ENCODE peak calls at places on chromosome 7, in six cellular contexts. K is fibroblast of lung, T is mammary epithelial cell, W is IMR-90, Z is PC-3, I is osteoblast. R is an unnamed sample. For H4K20me1, the result is how much of the 10 kb centered on the place peaks cover.

GRCh38 chr7:84412161-84412969 is 217.8 kb upstream of the SEMA3A start:
- DNase-seq in T (peak), I (peak), K (peak), W (peak), Z (peak), R (no peak)

GRCh38 chr7:101163281-101164070 is 1.9 kb downstream of the VGF start:
- DNase-seq in W (no peak), Z (peak), K (no peak), I (peak), T (peak), R (peak)

GRCh38 chr7:38682602-38683001 is 51.4 kb upstream of the AMPH start:
- DNase-seq in W (no peak), K (peak), Z (no peak), T (no peak), I (no peak), R (no peak)

GRCh38 chr7:15963206-15963605 is 276.7 kb upstream of the MEOX2 start:
- DNase-seq in Z (no peak), K (no peak), T (no peak), W (no peak), I (no peak), R (no peak)

GRCh38 chr7:44308741-44309270 is 16.6 kb downstream of the CAMK2B start:
- DNase-seq in K (no peak), W (no peak), I (peak), T (no peak), Z (no peak), R (peak)

GRCh38 chr7:42262907-42263466 is 26.0 kb upstream of the GLI3 start:
- DNase-seq in K (peak), I (peak), T (peak), Z (peak), W (peak), R (no peak)

GRCh38 chr7:88183051-88183450 is 36.8 kb downstream of the SRI start:
- DNase-seq in K (no peak), T (no peak), W (no peak), Z (peak), I (no peak), R (no peak)

GRCh38 chr7:70595741-70596574 is 536.0 kb upstream of the GALNT17 start:
- DNase-seq in I (no peak), Z (no peak), T (peak), W (no peak), K (no peak), R (peak)

GRCh38 chr7:91504919-91505318 is 240.7 kb downstream of the FZD1 start:
- DNase-seq in K (no peak), I (no peak), W (no peak), Z (peak), T (no peak), R (no peak)

GRCh38 chr7:1697499-1698125 is 27.5 kb downstream of the ELFN1 start:
- DNase-seq in Z (no peak), I (peak), T (no peak), W (no peak), K (no peak), R (peak)

GRCh38 chr7:34313289-34313688 is 344.7 kb upstream of the NPSR1 start:
- DNase-seq in I (no peak), Z (no peak), K (no peak), W (peak), T (no peak), R (no peak)

GRCh38 chr7:144019457-144019856 is 19.3 kb downstream of the OR6B1 start:
- DNase-seq in Z (peak), T (peak), I (peak), W (peak), K (peak), R (no peak)

GRCh38 chr7:2638224-2638991 is 6.6 kb downstream of the TTYH3 start:
- DNase-seq in Z (no peak), I (peak), W (peak), T (no peak), K (peak), R (peak)

GRCh38 chr7:11469028-11469718 is 362.8 kb downstream of the THSD7A start:
- DNase-seq in K (no peak), W (no peak), I (no peak), T (no peak), Z (no peak), R (no peak)

GRCh38 chr7:26346611-26347200 is 55.0 kb downstream of the SNX10 start:
- DNase-seq in I (peak), T (peak), Z (peak), K (no peak), W (peak), R (no peak)

GRCh38 chr7:124764847-124765400 is 668 bp downstream of the GPR37 start:
- DNase-seq in W (peak), Z (peak), I (peak), T (peak), K (peak), R (peak)

GRCh38 chr7:22989646-22990587 is 24.0 kb downstream of the HYCC1 start:
- DNase-seq in I (no peak), T (no peak), K (no peak), W (no peak), Z (no peak), R (no peak)

GRCh38 chr7:129569811-129570215 is 41.7 kb upstream of the NRF1 start:
- DNase-seq in W (peak), Z (peak), T (peak), K (peak), I (peak), R (no peak)

GRCh38 chr7:80821781-80822180 is 97.1 kb downstream of the SEMA3C start:
- DNase-seq in T (no peak), W (no peak), K (no peak), Z (no peak), I (no peak), R (no peak)

GRCh38 chr7:15685358-15686181 is 913 bp downstream of the MEOX2 start:
- DNase-seq in Z (no peak), K (peak), T (peak), W (peak), I (peak), R (peak)

GRCh38 chr7:150781016-150781415 is 19.1 kb downstream of the TMEM176B start:
- DNase-seq in I (no peak), T (peak), K (peak), W (peak), Z (no peak), R (no peak)

GRCh38 chr7:105218215-105218614 is 170.5 kb downstream of the SRPK2 start:
- DNase-seq in K (no peak), T (peak), W (peak), Z (peak), I (no peak), R (no peak)

GRCh38 chr7:44674381-44674780 is 68.0 kb downstream of the OGDH start:
- DNase-seq in I (no peak), K (no peak), W (no peak), Z (no peak), T (no peak), R (no peak)

GRCh38 chr7:27117687-27118491 is 12.7 kb downstream of the HOXA4 start:
- DNase-seq in W (peak), K (peak), I (peak), T (peak), Z (no peak), R (no peak)

GRCh38 chr7:75623390-75624133 is 115.2 kb downstream of the HIP1 start:
- DNase-seq in I (peak), K (no peak), Z (no peak), W (peak), T (no peak), R (no peak)

GRCh38 chr7:34453150-34453549 is 204.9 kb upstream of the NPSR1 start:
- DNase-seq in W (peak), I (peak), Z (no peak), T (no peak), K (peak), R (no peak)

GRCh38 chr7:46627038-46627315 is 705.9 kb upstream of the IGFBP3 start:
- DNase-seq in W (peak), I (no peak), K (peak), T (no peak), Z (no peak), R (no peak)

GRCh38 chr7:116780966-116781365 is 81.4 kb upstream of the CAPZA2 start:
- DNase-seq in T (peak), K (no peak), I (no peak), W (no peak), Z (peak), R (no peak)

GRCh38 chr7:25860206-25860881 is 291.7 kb upstream of the NFE2L3 start:
- DNase-seq in W (peak), I (no peak), K (peak), Z (no peak), T (peak), R (peak)

GRCh38 chr7:101507791-101508252 is 121.3 kb downstream of the MYL10 start:
- DNase-seq in K (peak), Z (peak), I (no peak), T (peak), W (peak), R (peak)

GRCh38 chr7:18858232-18858631 is 259.2 kb downstream of the TWIST1 start:
- DNase-seq in Z (no peak), T (no peak), W (no peak), K (no peak), I (no peak), R (no peak)

GRCh38 chr7:154598864-154599263 is 404.1 kb downstream of the PAXIP1 start:
- DNase-seq in I (no peak), W (no peak), T (no peak), Z (no peak), K (no peak), R (no peak)

GRCh38 chr7:151876899-151877777 is at the start of gene PRKAG2:
- DNase-seq in K (peak), T (peak), Z (peak), W (no peak), I (peak), R (peak)

GRCh38 chr7:52540041-52540440 is 495.4 kb upstream of the POM121L12 start:
- DNase-seq in T (peak), W (no peak), K (no peak), Z (peak), I (no peak), R (no peak)

GRCh38 chr7:43491984-43492383 is 90.9 kb upstream of the STK17A start:
- DNase-seq in T (peak), W (peak), Z (peak), K (peak), I (peak), R (no peak)

GRCh38 chr7:98294326-98294725 is 12.8 kb downstream of the BRI3 start:
- DNase-seq in I (peak), W (no peak), K (no peak), T (no peak), Z (no peak), R (no peak)

GRCh38 chr7:98293265-98293664 is 11.8 kb downstream of the BRI3 start:
- DNase-seq in T (no peak), Z (no peak), K (no peak), I (peak), W (no peak), R (no peak)

GRCh38 chr7:98295467-98296220 is 14.2 kb downstream of the BRI3 start:
- DNase-seq in K (no peak), W (no peak), Z (no peak), T (no peak), I (peak), R (no peak)

GRCh38 chr7:98293746-98294145 is 12.3 kb downstream of the BRI3 start:
- DNase-seq in K (no peak), W (no peak), T (no peak), I (peak), Z (no peak), R (no peak)

GRCh38 chr7:98294798-98295382 is 13.4 kb downstream of the BRI3 start:
- DNase-seq in Z (peak), T (peak), W (peak), K (peak), I (peak), R (peak)
- H4K20me1 ChIP-seq in Z (under half), T (under half), W (under half), K (under half), I (under half), R (under half)

GRCh38 chr7:157360483-157361025 is 23.8 kb downstream of the DNAJB6 start:
- DNase-seq in W (no peak), Z (no peak), I (no peak), T (no peak), K (no peak), R (no peak)
- H4K20me1 ChIP-seq in W (half or more), Z (half or more), I (half or more), T (under half), K (under half), R (half or more)

GRCh38 chr7:4760952-4761351 is 14.5 kb upstream of the AP5Z1 start:
- DNase-seq in T (no peak), Z (no peak), W (no peak), K (no peak), I (no peak), R (no peak)

GRCh38 chr7:4762121-4763055 is 13.0 kb upstream of the AP5Z1 start:
- DNase-seq in K (no peak), W (no peak), I (peak), T (no peak), Z (no peak), R (no peak)

GRCh38 chr7:4763794-4764185 is 11.6 kb upstream of the AP5Z1 start:
- DNase-seq in T (no peak), K (no peak), I (no peak), W (no peak), Z (no peak), R (no peak)

GRCh38 chr7:4764402-4765007 is 10.9 kb upstream of the AP5Z1 start:
- DNase-seq in Z (no peak), W (no peak), K (no peak), T (no peak), I (no peak), R (no peak)

GRCh38 chr7:4763091-4763793 is 12.2 kb upstream of the AP5Z1 start:
- DNase-seq in K (no peak), Z (no peak), I (no peak), W (no peak), T (no peak), R (no peak)
- H4K20me1 ChIP-seq in K (under half), Z (under half), I (under half), W (under half), T (under half), R (under half)

GRCh38 chr7:132034748-132035416 is 478.5 kb upstream of the PODXL start:
- DNase-seq in T (no peak), W (no peak), Z (no peak), K (no peak), I (no peak), R (peak)
- H4K20me1 ChIP-seq in T (under half), W (under half), Z (under half), K (under half), I (under half), R (under half)

GRCh38 chr7:96701258-96701657 is 8.4 kb downstream of the SEM1 start:
- DNase-seq in Z (no peak), K (no peak), T (no peak), I (no peak), W (no peak), R (no peak)
- H4K20me1 ChIP-seq in Z (half or more), K (under half), T (under half), I (under half), W (under half), R (half or more)

GRCh38 chr7:128405345-128406146 is 4.2 kb downstream of the IMPDH1 start:
- DNase-seq in I (peak), W (peak), T (peak), Z (peak), K (peak), R (peak)
- H4K20me1 ChIP-seq in I (under half), W (under half), T (under half), Z (under half), K (under half), R (under half)

GRCh38 chr7:156998988-156999610 is 11.4 kb downstream of the MNX1 start:
- DNase-seq in I (peak), K (no peak), T (no peak), Z (no peak), W (no peak), R (peak)

GRCh38 chr7:157001920-157002818 is 8.3 kb downstream of the MNX1 start:
- DNase-seq in Z (no peak), W (no peak), T (no peak), K (no peak), I (peak), R (peak)

GRCh38 chr7:156999611-157000046 is 10.8 kb downstream of the MNX1 start:
- DNase-seq in I (peak), Z (no peak), W (no peak), K (no peak), T (no peak), R (peak)

GRCh38 chr7:157000047-157000726 is 10.3 kb downstream of the MNX1 start:
- DNase-seq in W (no peak), I (peak), T (no peak), Z (no peak), K (no peak), R (peak)

DNA sequence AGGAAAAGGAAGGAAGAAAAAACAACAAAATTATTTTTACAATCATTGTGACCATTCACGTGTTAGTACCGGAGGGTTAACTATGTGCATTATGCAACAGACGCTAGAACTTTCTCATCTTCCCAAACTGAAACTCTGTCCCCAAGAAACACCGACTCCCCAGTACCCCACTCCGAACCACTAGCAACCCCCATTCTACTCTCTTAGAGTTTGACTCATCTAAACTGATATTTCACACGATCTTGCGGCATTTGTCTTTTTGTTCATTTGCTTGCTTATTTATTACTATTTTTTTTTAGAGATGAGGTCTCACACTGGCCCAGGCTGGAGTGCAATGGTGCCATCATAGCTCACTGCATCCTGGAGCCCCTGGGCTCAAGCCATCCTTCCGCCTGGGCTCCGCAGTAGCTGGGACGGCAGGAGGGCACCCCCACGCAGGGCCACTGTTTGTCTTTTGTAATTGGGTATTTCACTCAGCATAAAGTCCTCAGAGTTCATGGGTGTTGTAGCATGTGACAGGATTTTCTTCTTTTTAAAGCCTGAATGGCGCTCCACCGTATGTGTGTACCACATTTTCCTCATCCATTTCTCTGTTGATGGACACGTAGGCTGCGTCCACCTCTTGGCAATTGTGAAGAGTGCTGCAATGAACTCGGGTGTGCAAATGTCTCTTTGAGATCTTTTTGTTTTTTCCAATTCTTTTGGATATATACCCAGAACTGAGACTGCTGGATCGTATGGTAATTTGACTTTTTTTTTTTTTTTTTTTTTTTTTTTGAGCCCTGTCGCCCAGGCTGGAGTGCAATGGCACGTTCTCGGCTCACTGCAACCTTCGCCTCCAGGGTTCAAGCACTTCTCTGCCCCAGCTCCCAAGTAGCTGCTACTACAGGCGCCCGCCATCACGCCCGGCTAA is 9.5 kb downstream of the MNX1 start:
- DNase-seq in K (no peak), Z (no peak), T (no peak), I (peak), W (no peak), R (peak)
- H4K20me1 ChIP-seq in K (under half), Z (under half), T (under half), I (under half), W (under half), R (under half)

DNA sequence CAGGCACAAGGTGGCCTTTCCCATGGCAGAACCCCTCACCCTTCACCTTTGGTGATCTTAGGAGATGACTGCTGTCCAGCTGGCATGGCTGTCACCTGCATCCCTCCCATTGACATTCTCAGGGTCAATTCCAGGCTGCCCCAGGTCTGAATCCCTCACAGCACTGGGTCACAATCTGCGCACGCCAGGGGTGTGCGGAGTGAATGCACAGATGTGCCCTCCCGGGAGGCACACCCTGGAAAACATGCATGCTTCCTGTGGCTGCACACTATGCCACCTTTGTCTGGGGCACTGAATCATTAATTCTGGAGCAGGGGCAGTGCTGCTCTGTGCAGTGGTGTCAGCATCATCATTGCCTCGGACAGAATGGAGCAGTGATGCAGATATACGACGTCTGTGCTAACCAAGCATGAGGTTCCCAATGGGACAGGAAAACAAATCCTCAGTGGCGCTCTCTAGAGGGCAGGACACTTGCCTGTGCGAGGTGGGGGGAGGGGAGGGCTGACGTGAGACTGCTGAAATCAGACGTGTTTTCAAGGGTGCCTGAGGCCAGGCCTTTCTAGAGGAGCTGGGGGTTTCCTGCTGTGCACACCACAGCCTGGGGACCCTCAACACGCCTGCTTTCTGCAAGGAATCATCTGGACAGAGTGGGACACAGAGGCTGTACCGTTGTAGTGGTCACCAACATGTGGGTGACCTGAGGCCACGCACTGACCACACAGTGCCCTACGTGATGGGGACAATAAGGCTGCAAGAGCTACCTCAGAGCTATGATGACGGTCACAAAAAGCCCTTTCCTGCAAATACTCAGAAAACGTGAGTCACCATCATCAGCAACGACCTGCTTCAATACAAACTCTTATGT is 77.9 kb downstream of the HIPK2 start:
- DNase-seq in Z (no peak), T (no peak), K (no peak), I (peak), W (no peak), R (no peak)
- H4K20me1 ChIP-seq in Z (under half), T (under half), K (under half), I (under half), W (half or more), R (half or more)